ENCODE peak calls at places on chromosomes 6 and 20, in six cellular contexts. D, O, J, W, K and N are unnamed samples.

GRCh38 chr20:64192406-64192805 is 28.2 kb downstream of the MYT1 start:
- DNase-seq in K (no peak), W (no peak), D (no peak), O (peak), J (no peak), N (no peak)

GRCh38 chr6:43097098-43097489 is 21.0 kb downstream of the PTK7 start:
- DNase-seq in J (no peak), W (no peak), O (no peak), D (no peak), K (no peak), N (no peak)

GRCh38 chr6:5078121-5078695 is 6.9 kb upstream of the PPP1R3G start:
- DNase-seq in D (no peak), J (no peak), K (no peak), W (peak), O (peak), N (no peak)

GRCh38 chr6:28947831-28948270 is 24.1 kb upstream of the TRIM27 start:
- DNase-seq in J (no peak), W (peak), D (no peak), O (peak), K (no peak), N (peak)

GRCh38 chr20:45097485-45098095 is 3.3 kb downstream of the KCNS1 start:
- DNase-seq in D (peak), J (peak), W (peak), O (peak), K (peak), N (no peak)

GRCh38 chr6:157462956-157463742 is 82.2 kb downstream of the ZDHHC14 start:
- DNase-seq in D (no peak), K (no peak), J (no peak), O (no peak), W (no peak), N (no peak)

GRCh38 chr6:66838764-66839163 is 1131.7 kb upstream of the EYS start:
- DNase-seq in J (no peak), W (no peak), O (peak), K (no peak), D (no peak), N (peak)

GRCh38 chr6:24988562-24988961 is 52.8 kb upstream of the RIPOR2 start:
- DNase-seq in K (no peak), D (no peak), J (no peak), O (no peak), W (no peak), N (no peak)

GRCh38 chr6:131368077-131368911 is 204.7 kb upstream of the ARG1 start:
- DNase-seq in D (no peak), K (no peak), W (peak), J (no peak), O (peak), N (peak)

GRCh38 chr6:46407785-46408530 is 83.3 kb downstream of the RCAN2 start:
- DNase-seq in D (no peak), K (no peak), W (no peak), O (peak), J (no peak), N (no peak)

GRCh38 chr20:56733967-56734366 is 104.9 kb downstream of the TFAP2C start:
- DNase-seq in W (no peak), K (no peak), D (no peak), O (no peak), J (no peak), N (no peak)

GRCh38 chr6:163417595-163417994 is 3.1 kb downstream of the QKI start:
- DNase-seq in D (no peak), J (no peak), K (no peak), O (no peak), W (no peak), N (no peak)

GRCh38 chr6:21455071-21455470 is 138.5 kb upstream of the SOX4 start:
- DNase-seq in O (no peak), K (no peak), J (no peak), D (no peak), W (peak), N (no peak)

GRCh38 chr6:75210885-75211739 is 5.3 kb upstream of the COL12A1 start:
- DNase-seq in W (peak), K (peak), O (peak), J (peak), D (no peak), N (peak)

GRCh38 chr6:74447013-74447412 is 751.0 kb downstream of the CD109 start:
- DNase-seq in J (no peak), D (no peak), O (peak), W (peak), K (no peak), N (peak)

GRCh38 chr6:12580296-12580695 is 136.3 kb upstream of the PHACTR1 start:
- DNase-seq in O (no peak), D (no peak), W (no peak), J (no peak), K (no peak), N (no peak)

GRCh38 chr20:50305636-50306477 is 115.2 kb downstream of the CEBPB start:
- DNase-seq in J (no peak), K (no peak), O (peak), D (no peak), W (no peak), N (no peak)

GRCh38 chr6:109595998-109596397 is 95.0 kb downstream of the AK9 start:
- DNase-seq in O (peak), J (no peak), D (no peak), K (peak), W (peak), N (peak)

GRCh38 chr6:146545608-146546007 is 2.0 kb downstream of the RAB32 start:
- DNase-seq in J (no peak), K (no peak), O (peak), D (no peak), W (peak), N (peak)

GRCh38 chr6:168060521-168060931 is 18.5 kb downstream of the FRMD1 start:
- DNase-seq in J (no peak), W (peak), O (no peak), D (no peak), K (no peak), N (peak)

GRCh38 chr20:42361402-42361801 is 743.2 kb upstream of the CHD6 start:
- DNase-seq in D (no peak), W (no peak), J (no peak), O (no peak), K (no peak), N (no peak)

GRCh38 chr6:137001977-137002302 is 42.8 kb downstream of the IL20RA start:
- DNase-seq in W (no peak), J (no peak), D (no peak), K (no peak), O (no peak), N (no peak)

GRCh38 chr6:33723576-33724085 is 12.1 kb upstream of the UQCC2 start:
- DNase-seq in O (no peak), J (no peak), W (no peak), K (no peak), D (no peak), N (no peak)

GRCh38 chr6:54846243-54846856 is at the start of gene FAM83B:
- DNase-seq in J (no peak), K (no peak), W (peak), D (no peak), O (peak), N (no peak)

GRCh38 chr20:5091902-5092301 is 27.9 kb downstream of the PCNA start:
- DNase-seq in W (no peak), K (no peak), J (no peak), O (no peak), D (no peak), N (no peak)